ENCODE peak calls at places on chromosomes 1 and 21, in nine cellular contexts. T, J, D, L, U, G, Q, H and W are unnamed samples.

GRCh38 chr1:19439464-19440171 is 45.7 kb downstream of the CAPZB start:
- DNase-seq in H (no peak), L (no peak), D (no peak), J (no peak), G (no peak), T (no peak), U (peak), Q (no peak), W (no peak)

GRCh38 chr1:54340434-54340833 is 65.8 kb downstream of the SSBP3 start:
- DNase-seq in T (no peak), G (no peak), L (no peak), U (no peak), H (no peak), D (no peak), J (no peak), Q (no peak), W (no peak)

GRCh38 chr21:14321042-14321441 is 61.9 kb downstream of the HSPA13 start:
- DNase-seq in U (no peak), L (no peak), T (no peak), G (no peak), H (no peak), Q (no peak), J (no peak), D (no peak), W (no peak)

GRCh38 chr21:22120616-22121266 is 1122.5 kb downstream of the NCAM2 start:
- DNase-seq in L (no peak), U (no peak), Q (no peak), H (no peak), D (no peak), T (no peak), G (no peak), J (no peak), W (no peak)

GRCh38 chr1:29550119-29550841 is 314.0 kb downstream of the PTPRU start:
- DNase-seq in D (peak), H (peak), G (no peak), J (no peak), U (no peak), L (no peak), Q (no peak), T (no peak), W (no peak)

GRCh38 chr1:179310721-179311120 is 17.1 kb downstream of the SOAT1 start:
- DNase-seq in D (no peak), H (no peak), T (no peak), J (no peak), U (no peak), Q (no peak), L (peak), G (no peak), W (no peak)

GRCh38 chr1:228901936-228902681 is 166.8 kb downstream of the RHOU start:
- DNase-seq in L (no peak), T (no peak), Q (no peak), J (no peak), H (no peak), D (no peak), U (no peak), G (no peak), W (peak)

GRCh38 chr1:66351913-66352312 is 182.0 kb upstream of the SGIP1 start:
- DNase-seq in H (no peak), G (no peak), U (no peak), Q (no peak), T (no peak), J (no peak), D (no peak), L (no peak), W (no peak)

GRCh38 chr1:208202333-208202987 is 41.7 kb downstream of the PLXNA2 start:
- DNase-seq in L (no peak), D (no peak), T (peak), U (no peak), G (no peak), H (no peak), Q (no peak), J (no peak), W (no peak)

GRCh38 chr1:43426221-43426620 is 27.5 kb downstream of the HYI start:
- DNase-seq in L (no peak), U (no peak), G (no peak), J (no peak), Q (no peak), T (no peak), D (no peak), H (no peak), W (no peak)

GRCh38 chr21:15135867-15136629 is 71.2 kb upstream of the NRIP1 start:
- DNase-seq in J (no peak), U (no peak), D (no peak), H (no peak), Q (no peak), T (no peak), L (no peak), G (no peak), W (no peak)

GRCh38 chr1:219085988-219086387 is 87.7 kb upstream of the LYPLAL1 start:
- DNase-seq in T (no peak), J (no peak), Q (no peak), H (no peak), L (no peak), D (no peak), G (no peak), U (no peak), W (no peak)

GRCh38 chr1:228060458-228061190 is 21.9 kb upstream of the ARF1 start:
- DNase-seq in D (no peak), Q (no peak), G (no peak), J (no peak), U (no peak), T (peak), L (no peak), H (peak), W (no peak)

GRCh38 chr1:155003227-155003765 is 694 bp downstream of the ZBTB7B start:
- DNase-seq in G (no peak), L (no peak), D (peak), H (no peak), U (no peak), T (peak), J (no peak), Q (peak), W (no peak)

GRCh38 chr1:52325782-52326181 is 40.2 kb downstream of the CC2D1B start:
- DNase-seq in T (no peak), J (no peak), U (no peak), H (no peak), D (no peak), G (no peak), Q (no peak), L (no peak), W (no peak)

GRCh38 chr1:232017057-232017456 is 390.5 kb downstream of the DISC1 start:
- DNase-seq in Q (no peak), G (no peak), H (no peak), T (no peak), L (peak), U (no peak), J (no peak), D (no peak), W (no peak)

GRCh38 chr1:111593403-111594127 is 26.0 kb upstream of the RAP1A start:
- DNase-seq in H (no peak), U (no peak), J (no peak), G (no peak), L (no peak), Q (no peak), D (no peak), T (no peak), W (no peak)

GRCh38 chr1:224911217-224911616 is 18.3 kb upstream of the DNAH14 start:
- DNase-seq in J (no peak), L (no peak), Q (no peak), D (no peak), T (no peak), G (no peak), H (no peak), U (no peak), W (no peak)
- TF ChIP-seq CTCF in J (no peak), L (no peak), Q (no peak), D (no peak), T (no peak), G (no peak), H (no peak), U (no peak), W (no peak)

GRCh38 chr1:31633117-31633516 is 11.6 kb downstream of the PEF1 start:
- DNase-seq in T (peak), G (no peak), D (no peak), U (no peak), L (no peak), H (no peak), J (peak), Q (no peak), W (no peak)
- TF ChIP-seq CTCF in T (peak), G (no peak), D (peak), U (no peak), L (peak), H (peak), J (peak), Q (peak), W (peak)

DNA sequence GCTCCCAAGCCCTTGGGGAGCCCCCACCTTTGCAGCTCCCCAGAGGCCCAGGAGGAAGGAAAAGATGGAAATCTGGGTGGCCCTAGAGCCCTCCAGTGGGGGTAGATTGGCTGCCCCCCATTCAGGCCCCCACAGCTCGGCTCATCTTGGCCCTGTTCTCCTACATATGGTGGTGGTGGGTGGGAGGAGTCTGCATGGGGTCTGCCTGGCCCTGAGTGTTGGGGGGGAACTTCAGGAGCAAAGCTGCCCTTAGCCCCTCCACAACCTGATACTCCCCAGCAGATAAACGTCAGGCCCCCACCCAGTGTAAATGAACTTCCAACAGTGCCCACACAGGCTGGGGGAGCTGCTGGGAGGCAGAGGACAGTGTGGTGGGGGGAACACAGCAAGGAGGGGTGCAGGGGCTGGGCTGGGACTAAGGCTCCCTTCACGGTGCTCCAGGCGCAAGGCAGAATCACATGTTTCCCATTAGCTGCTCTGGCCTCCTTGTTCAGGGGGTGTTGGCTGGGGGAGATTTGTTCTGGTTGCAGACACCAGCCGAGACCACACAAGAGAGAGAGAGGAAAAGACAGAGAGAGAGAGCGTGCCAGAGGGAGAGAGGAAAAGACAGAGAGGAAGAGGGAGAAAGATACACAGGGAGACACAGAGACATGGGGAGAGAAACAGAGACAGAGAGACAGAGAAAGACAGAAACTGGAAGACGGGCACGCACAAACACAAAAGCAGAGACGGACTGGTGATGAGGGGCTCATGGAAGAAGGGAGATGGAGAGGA is 42.6 kb downstream of the AHDC1 start:
- DNase-seq in Q (no peak), D (no peak), G (no peak), T (no peak), H (no peak), U (no peak), J (no peak), L (no peak), W (no peak)
- TF ChIP-seq CTCF in Q (no peak), D (no peak), G (no peak), T (no peak), H (no peak), U (no peak), J (no peak), L (no peak), W (no peak)

GRCh38 chr21:46084709-46085108 is 13.2 kb upstream of the COL6A2 start:
- DNase-seq in U (no peak), J (no peak), Q (no peak), G (peak), T (no peak), D (no peak), H (no peak), L (no peak), W (peak)

GRCh38 chr21:46082638-46083270 is 15.2 kb upstream of the COL6A2 start:
- DNase-seq in J (no peak), T (no peak), H (no peak), D (no peak), G (peak), U (no peak), Q (no peak), L (no peak), W (peak)

GRCh38 chr21:46084041-46084561 is 13.8 kb upstream of the COL6A2 start:
- DNase-seq in D (no peak), Q (no peak), T (no peak), L (no peak), U (no peak), H (no peak), G (peak), J (no peak), W (peak)

GRCh38 chr21:46081862-46082637 is 15.9 kb upstream of the COL6A2 start:
- DNase-seq in D (no peak), T (no peak), L (no peak), H (no peak), U (no peak), J (no peak), G (peak), Q (no peak), W (peak)

DNA sequence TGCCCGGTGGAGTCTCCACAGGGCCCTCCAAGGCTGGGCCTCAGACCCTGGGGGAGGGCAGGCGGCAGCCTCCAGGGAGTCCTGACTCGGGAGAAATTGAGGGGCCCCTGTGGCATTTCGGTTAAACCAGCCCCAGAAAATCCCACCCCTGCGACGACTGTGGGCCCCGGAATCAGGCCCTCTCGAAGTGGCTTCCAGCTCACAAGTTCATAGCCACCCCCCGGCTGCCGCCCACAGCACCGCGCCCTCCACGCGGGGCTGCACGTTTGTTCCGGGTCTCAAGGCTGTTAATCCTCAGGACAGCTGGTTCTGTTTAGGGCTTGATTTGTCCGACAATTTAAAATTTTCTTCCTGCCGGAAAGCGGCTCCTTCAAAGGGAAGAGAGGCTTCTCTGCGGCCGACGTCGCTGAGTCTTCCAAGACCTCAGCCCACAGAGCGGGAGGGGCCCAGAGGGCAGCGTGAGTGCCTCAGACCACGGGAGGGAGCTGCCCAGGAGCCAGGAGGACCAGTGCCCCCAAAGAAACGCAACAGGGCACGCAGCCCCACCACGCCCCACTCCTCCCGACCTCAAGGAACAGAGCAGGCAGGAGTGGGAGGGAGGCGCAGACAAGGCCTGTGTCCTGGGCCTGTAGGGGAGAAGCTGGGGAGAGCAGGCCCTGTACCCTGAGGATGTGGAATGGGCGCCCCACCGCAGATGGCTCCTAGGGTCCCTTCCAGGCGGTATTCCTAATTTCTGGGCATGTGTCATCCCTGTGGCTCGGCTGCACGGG is 14.5 kb upstream of the COL6A2 start:
- DNase-seq in T (no peak), Q (no peak), H (no peak), U (no peak), G (peak), L (no peak), D (no peak), J (no peak), W (peak)
- TF ChIP-seq CTCF in T (no peak), Q (no peak), H (no peak), U (no peak), G (no peak), L (no peak), D (no peak), J (no peak), W (no peak)

DNA sequence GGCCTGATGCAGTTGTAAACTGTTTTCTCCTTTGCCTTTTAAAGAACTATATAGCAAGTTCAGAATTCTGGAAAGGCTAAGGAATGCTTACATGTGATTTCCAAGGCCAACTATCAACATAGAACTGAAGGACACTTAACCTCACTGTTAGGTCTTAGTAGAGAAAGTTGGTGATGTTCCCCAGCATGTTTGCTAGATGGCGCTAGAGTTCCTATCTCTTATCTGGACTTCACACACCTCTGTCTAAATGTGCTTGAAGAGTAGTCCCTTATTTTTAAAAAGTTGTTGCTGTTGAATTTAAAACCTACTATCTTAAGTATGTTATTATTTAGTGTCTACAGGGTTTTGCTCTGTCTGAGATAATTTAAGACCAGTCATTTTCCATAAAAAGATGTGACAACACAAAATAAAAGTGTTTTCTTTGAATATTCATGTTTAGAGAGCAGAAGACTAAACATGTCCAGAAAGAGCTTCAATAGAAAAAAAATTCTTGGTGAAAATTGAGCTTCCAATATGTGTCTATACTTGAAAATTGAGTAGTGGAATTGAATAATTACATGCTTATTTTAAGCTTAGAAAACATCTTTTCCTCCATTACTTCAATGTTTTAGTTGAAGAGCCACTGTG is 237.3 kb downstream of the S1PR1 start:
- DNase-seq in G (no peak), T (no peak), L (no peak), Q (no peak), U (no peak), J (peak), H (no peak), D (no peak), W (no peak)
- TF ChIP-seq CTCF in G (no peak), T (no peak), L (peak), Q (peak), U (no peak), J (peak), H (no peak), D (no peak), W (peak)